ENCODE peak calls at places on chromosomes 3 and 15, in nine cellular contexts. D is OCI-LY7; B is effector memory CD4-positive, alpha-beta T cell; R is ovary; V is body of pancreas; P is CD8-positive, alpha-beta memory T cell; Z is neuronal stem cell; C is PC-9; I is psoas muscle. F is an unnamed sample.
A peak's percentile ranks its signal among the peaks of the same experiment; 100 is the strongest.

GRCh38 chr3:63585927-63586326 is 66.5 kb upstream of the SNTN start:
- DNase-seq in P (no peak), R (no peak), B (no peak), I (no peak), D (no peak), V (no peak), C (no peak), Z (no peak), F (no peak)

GRCh38 chr3:44996556-44996969 is 20.5 kb downstream of the EXOSC7 start:
- DNase-seq in C (no peak), V (no peak), P (no peak), Z (no peak), I (no peak), R (no peak), D (no peak), B (no peak), F (no peak)

GRCh38 chr3:50805321-50805720 is 130.6 kb downstream of the DOCK3 start:
- DNase-seq in C (no peak), R (no peak), V (no peak), B (no peak), D (no peak), P (no peak), Z (no peak), I (no peak), F (no peak)

GRCh38 chr3:110027446-110027845 is 690.1 kb upstream of the DPPA4 start:
- DNase-seq in V (no peak), B (no peak), I (no peak), R (no peak), D (no peak), Z (no peak), C (peak; percentile 46), P (no peak), F (no peak)

GRCh38 chr3:194407423-194407822 is 8.4 kb upstream of the GP5 start:
- DNase-seq in B (no peak), I (no peak), V (no peak), C (no peak), D (no peak), Z (no peak), P (no peak), R (no peak), F (no peak)

GRCh38 chr3:53328750-53329149 is 18.6 kb downstream of the DCP1A start:
- DNase-seq in D (no peak), I (no peak), V (no peak), C (no peak), Z (no peak), B (no peak), R (no peak), P (no peak), F (no peak)

GRCh38 chr15:28125673-28126651 is 26.8 kb upstream of the OCA2 start:
- DNase-seq in V (no peak), C (no peak), D (peak; percentile 65), I (no peak), Z (peak; percentile 54), P (no peak), R (no peak), B (no peak), F (no peak)

GRCh38 chr3:78887029-78887428 is 880.8 kb downstream of the ROBO1 start:
- DNase-seq in D (no peak), C (no peak), I (no peak), B (no peak), V (no peak), R (no peak), Z (no peak), P (no peak), F (no peak)

GRCh38 chr3:78139166-78139565 is 1099.3 kb downstream of the ROBO2 start:
- DNase-seq in D (no peak), Z (no peak), P (no peak), I (no peak), R (no peak), B (no peak), C (no peak), V (no peak), F (no peak)

GRCh38 chr15:39310633-39311032 is 270.2 kb upstream of the THBS1 start:
- DNase-seq in C (peak; percentile 51), Z (no peak), R (no peak), B (no peak), P (no peak), I (no peak), V (no peak), D (no peak), F (no peak)
- H3K27ac ChIP-seq in C (no peak overlapping the region), Z (no peak overlapping the region), R (no peak overlapping the region), B (no peak overlapping the region), P (no peak overlapping the region), I (no peak overlapping the region), V (no peak overlapping the region), D (no peak overlapping the region), F (no peak overlapping the region)

GRCh38 chr3:177448987-177449975 is 252.0 kb upstream of the TBL1XR1 start:
- DNase-seq in V (no peak), P (no peak), D (no peak), I (no peak), B (no peak), R (no peak), C (peak; percentile 99), Z (no peak), F (no peak)

GRCh38 chr3:177451277-177451880 is 254.1 kb upstream of the TBL1XR1 start:
- DNase-seq in B (no peak), D (no peak), P (no peak), R (no peak), I (no peak), Z (no peak), C (no peak), V (no peak), F (no peak)

GRCh38 chr3:177451940-177452484 is 254.7 kb upstream of the TBL1XR1 start:
- DNase-seq in P (no peak), Z (no peak), D (no peak), B (no peak), C (peak; percentile 90), V (no peak), I (no peak), R (no peak), F (no peak)

GRCh38 chr3:177453087-177453844 is 256.0 kb upstream of the TBL1XR1 start:
- DNase-seq in B (no peak), C (no peak), P (no peak), R (no peak), Z (no peak), V (no peak), D (no peak), I (no peak), F (no peak)

DNA sequence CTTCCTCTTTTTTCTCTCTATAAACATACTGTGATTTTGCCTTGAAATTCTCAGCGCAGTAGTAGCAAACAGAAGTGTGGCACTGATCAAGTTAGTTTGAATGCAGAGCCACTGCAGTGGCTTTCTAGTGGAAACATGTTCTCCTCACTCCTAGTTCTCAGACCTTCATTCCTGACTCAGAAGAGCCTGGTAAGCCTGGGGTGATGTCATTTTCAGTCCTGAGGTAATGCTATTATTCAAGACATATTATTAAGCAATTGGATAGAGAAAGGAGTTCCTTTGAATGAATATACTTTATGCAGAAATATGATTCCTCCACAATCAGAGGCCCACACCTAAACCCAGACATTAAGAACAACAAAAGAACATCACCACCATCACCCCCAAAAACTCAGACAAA is 255.2 kb upstream of the TBL1XR1 start:
- DNase-seq in Z (no peak), P (no peak), D (no peak), R (no peak), B (no peak), V (no peak), I (no peak), C (peak; percentile 86), F (no peak)
- H3K27ac ChIP-seq in Z (no peak overlapping the region), P (no peak overlapping the region), D (no peak overlapping the region), R (no peak overlapping the region), B (no peak overlapping the region), V (no peak overlapping the region), I (no peak overlapping the region), C (peak overlapping the region; percentile 44), F (no peak overlapping the region)

DNA sequence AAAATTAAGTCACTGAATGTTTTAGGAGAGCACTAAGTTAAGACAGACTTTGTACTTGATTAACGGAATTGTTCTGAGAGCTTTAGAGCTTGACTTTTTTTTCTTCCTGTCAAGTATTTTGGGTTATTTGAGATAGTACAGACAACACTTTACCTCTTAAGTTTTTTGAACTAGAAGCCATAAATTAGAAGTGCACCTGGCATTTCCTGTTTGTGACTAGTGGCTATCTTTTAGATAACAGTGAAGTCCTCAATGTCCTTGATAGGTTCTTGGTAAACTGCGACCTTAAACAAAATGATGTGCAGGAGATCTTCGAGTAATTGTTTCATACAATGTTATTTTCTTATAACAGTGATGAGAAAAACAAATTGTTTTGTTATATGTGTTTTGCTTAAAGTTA is 213.9 kb downstream of the TP63 start:
- DNase-seq in D (peak; percentile 56), B (no peak), I (no peak), P (no peak), R (no peak), C (peak; percentile 26), V (no peak), Z (no peak), F (no peak)
- H3K27ac ChIP-seq in D (peak overlapping the region; percentile 48), B (no peak overlapping the region), I (no peak overlapping the region), P (no peak overlapping the region), R (no peak overlapping the region), C (no peak overlapping the region), V (no peak overlapping the region), Z (no peak overlapping the region), F (no peak overlapping the region)

DNA sequence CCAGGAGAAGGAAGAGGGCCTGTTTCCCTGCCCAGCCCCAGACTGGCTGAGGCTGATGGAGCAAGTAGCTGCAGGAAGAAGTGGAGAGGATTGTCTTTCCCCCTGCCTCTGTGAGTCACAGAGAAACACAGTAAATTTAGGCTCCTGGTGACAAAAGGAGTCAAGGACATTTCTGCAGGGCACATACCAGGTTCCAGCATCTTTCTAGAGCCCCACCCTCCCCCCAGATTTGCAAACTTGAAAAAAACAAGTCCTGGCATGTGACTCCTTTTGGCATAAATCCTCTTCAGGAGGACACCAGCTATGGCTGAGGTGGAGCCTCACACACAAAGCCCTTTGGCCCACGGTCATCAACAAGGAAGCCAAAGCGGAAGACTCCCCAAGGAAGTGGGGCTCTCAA is 17.7 kb downstream of the PLD1 start:
- DNase-seq in I (no peak), R (no peak), D (no peak), P (no peak), C (no peak), Z (no peak), B (no peak), V (no peak), F (no peak)
- H3K27ac ChIP-seq in I (no peak overlapping the region), R (no peak overlapping the region), D (no peak overlapping the region), P (no peak overlapping the region), C (peak overlapping the region; percentile 61), Z (no peak overlapping the region), B (no peak overlapping the region), V (no peak overlapping the region), F (peak overlapping the region; percentile 68)

GRCh38 chr15:92624401-92624991 is 31.1 kb downstream of the FAM174B start:
- DNase-seq in P (no peak), I (peak; percentile 69), D (no peak), C (no peak), Z (no peak), R (peak; percentile 61), B (no peak), V (peak; percentile 77), F (peak; percentile 79)
- H3K27ac ChIP-seq in P (no peak overlapping the region), I (peak overlapping the region; percentile 83), D (no peak overlapping the region), C (no peak overlapping the region), Z (no peak overlapping the region), R (no peak overlapping the region), B (no peak overlapping the region), V (peak overlapping the region; percentile 72), F (peak overlapping the region; percentile 85)

GRCh38 chr15:85031086-85031943 is 49.7 kb downstream of the PDE8A start:
- DNase-seq in P (no peak), R (no peak), I (no peak), V (no peak), D (no peak), Z (no peak), B (no peak), C (no peak), F (no peak)
- H3K27ac ChIP-seq in P (no peak overlapping the region), R (no peak overlapping the region), I (no peak overlapping the region), V (peak overlapping the region; percentile 19), D (no peak overlapping the region), Z (no peak overlapping the region), B (peak overlapping the region; percentile 11), C (no peak overlapping the region), F (peak overlapping the region; percentile 42)